ENCODE peak calls at places on chromosomes 16 and 17, in six cellular contexts. A is germinal center; J is T-helper 17 cell; N is posterior vena cava; Y is HEK293T; B is stimulated activated naive CD4-positive, alpha-beta T cell treated with Interleukin-2 at 50 U/mL for 16 hours. O is an unnamed sample.

GRCh38 chr17:27577884-27578717 is 52.9 kb upstream of the LGALS9 start:
- DNase-seq in A (no peak), J (no peak), N (no peak), Y (no peak), B (no peak), O (no peak)

GRCh38 chr16:11017499-11017898 is 73.1 kb downstream of the CLEC16A start:
- DNase-seq in A (no peak), J (no peak), N (no peak), Y (no peak), B (no peak), O (no peak)

GRCh38 chr16:57960826-57961472 is 10.0 kb downstream of the CNGB1 start:
- DNase-seq in A (no peak), J (no peak), N (no peak), Y (no peak), B (no peak), O (no peak)

GRCh38 chr17:74758846-74759163 is 10.4 kb downstream of the NHERF1 start:
- DNase-seq in A (no peak), J (no peak), N (no peak), Y (no peak), B (no peak), O (no peak)

GRCh38 chr17:50099003-50099402 is 3.9 kb downstream of the PDK2 start:
- DNase-seq in A (no peak), J (no peak), N (no peak), Y (no peak), B (no peak), O (no peak)

GRCh38 chr17:44219636-44220210 is at the start of gene UBTF:
- DNase-seq in A (peak), J (peak), N (peak), Y (peak), B (peak), O (peak)

GRCh38 chr17:77580531-77580930 is 378.0 kb upstream of the TNRC6C start:
- DNase-seq in A (no peak), J (no peak), N (peak), Y (no peak), B (no peak), O (no peak)

GRCh38 chr16:50688867-50689266 is 4.5 kb upstream of the NOD2 start:
- DNase-seq in A (no peak), J (no peak), N (no peak), Y (no peak), B (no peak), O (no peak)

GRCh38 chr16:57957396-57958392 is 13.2 kb downstream of the CNGB1 start:
- DNase-seq in A (no peak), J (no peak), N (no peak), Y (no peak), B (no peak), O (no peak)

GRCh38 chr17:45274033-45274432 is 12.1 kb upstream of the SPATA32 start:
- DNase-seq in A (no peak), J (no peak), N (no peak), Y (no peak), B (no peak), O (no peak)

GRCh38 chr16:3234543-3235541 is at the start of gene ZNF200:
- DNase-seq in A (peak), J (peak), N (peak), Y (peak), B (peak), O (peak)

GRCh38 chr17:73365934-73366623 is 54.3 kb upstream of the CDC42EP4 start:
- DNase-seq in A (peak), J (no peak), N (no peak), Y (no peak), B (no peak), O (no peak)

GRCh38 chr16:72467157-72467759 is 295.3 kb upstream of the PMFBP1 start:
- DNase-seq in A (no peak), J (no peak), N (no peak), Y (peak), B (no peak), O (no peak)

GRCh38 chr16:22193134-22193411 is 13.0 kb upstream of the EEF2K start:
- DNase-seq in A (no peak), J (no peak), N (no peak), Y (no peak), B (no peak), O (no peak)

GRCh38 chr17:34584805-34585416 is 5.5 kb downstream of the TMEM132E start:
- DNase-seq in A (no peak), J (no peak), N (peak), Y (no peak), B (no peak), O (no peak)

GRCh38 chr17:3792481-3792880 is 8.5 kb downstream of the ITGAE start:
- DNase-seq in A (no peak), J (no peak), N (no peak), Y (no peak), B (no peak), O (no peak)

GRCh38 chr17:31442276-31442675 is 50.8 kb downstream of the RAB11FIP4 start:
- DNase-seq in A (no peak), J (no peak), N (no peak), Y (no peak), B (no peak), O (no peak)

GRCh38 chr17:8125196-8125946 is 1.5 kb upstream of the HES7 start:
- DNase-seq in A (peak), J (peak), N (peak), Y (peak), B (peak), O (peak)

GRCh38 chr16:84065536-84066132 is 23.0 kb upstream of the SLC38A8 start:
- DNase-seq in A (no peak), J (no peak), N (no peak), Y (peak), B (no peak), O (peak)

GRCh38 chr16:87028481-87029320 is 288.5 kb downstream of the C16orf95 start:
- DNase-seq in A (no peak), J (no peak), N (peak), Y (no peak), B (no peak), O (no peak)

GRCh38 chr17:17457680-17458079 is 19.1 kb upstream of the MED9 start:
- DNase-seq in A (no peak), J (no peak), N (no peak), Y (no peak), B (no peak), O (no peak)

GRCh38 chr17:17874478-17874877 is 37.7 kb upstream of the SREBF1 start:
- DNase-seq in A (no peak), J (no peak), N (no peak), Y (no peak), B (no peak), O (no peak)

GRCh38 chr16:84511180-84511800 is 6.8 kb upstream of the MEAK7 start:
- DNase-seq in A (peak), J (peak), N (peak), Y (peak), B (peak), O (peak)

GRCh38 chr16:46748775-46749705 is 896 bp upstream of the MYLK3 start:
- DNase-seq in A (no peak), J (no peak), N (peak), Y (no peak), B (no peak), O (no peak)

GRCh38 chr17:78266231-78266631 is 34.8 kb downstream of the TMEM235 start:
- DNase-seq in A (no peak), J (no peak), N (no peak), Y (no peak), B (no peak), O (no peak)

GRCh38 chr16:1754204-1754603 is 17.1 kb downstream of the NME3 start:
- DNase-seq in A (no peak), J (no peak), N (no peak), Y (no peak), B (no peak), O (no peak)

GRCh38 chr17:63946440-63947363 is 14.6 kb upstream of the CD79B start:
- DNase-seq in A (peak), J (peak), N (no peak), Y (peak), B (peak), O (peak)

GRCh38 chr17:67829331-67829730 is 4.0 kb downstream of the BPTF start:
- DNase-seq in A (no peak), J (no peak), N (no peak), Y (no peak), B (peak), O (no peak)

GRCh38 chr17:66677201-66677981 is 157.5 kb upstream of the CACNG5 start:
- DNase-seq in A (no peak), J (no peak), N (no peak), Y (no peak), B (no peak), O (no peak)

GRCh38 chr17:78272181-78272913 is 40.9 kb downstream of the TMEM235 start:
- DNase-seq in A (peak), J (peak), N (no peak), Y (no peak), B (peak), O (no peak)

GRCh38 chr17:14771543-14771942 is 470.7 kb downstream of the HS3ST3B1 start:
- DNase-seq in A (no peak), J (no peak), N (no peak), Y (no peak), B (no peak), O (no peak)

GRCh38 chr16:50684823-50685455 is 3.8 kb upstream of the SNX20 start:
- DNase-seq in A (no peak), J (no peak), N (no peak), Y (no peak), B (peak), O (no peak)